ENCODE peak calls at places on chromosome 14, in five cellular contexts. One of them, this sample, is unnamed.

GRCh38 chr14:93263416-93263815 is 56.4 kb downstream of the UBR7 start:
- DNase-seq in HTR-8/SVneo: no peak
- DNase-seq in GM18507: no peak
- DNase-seq in C1 segment of cervical spinal cord: no peak
- DNase-seq in psoas muscle: no peak
- DNase-seq in this sample: no peak

GRCh38 chr14:105420141-105420975 is 731 bp downstream of the MTA1 start:
- DNase-seq in GM18507: no peak
- DNase-seq in C1 segment of cervical spinal cord: no peak
- DNase-seq in HTR-8/SVneo: no peak
- DNase-seq in psoas muscle: no peak
- DNase-seq in this sample: peak; percentile 63

GRCh38 chr14:65423986-65424385 is 11.5 kb downstream of the FUT8 start:
- DNase-seq in GM18507: no peak
- DNase-seq in HTR-8/SVneo: no peak
- DNase-seq in psoas muscle: no peak
- DNase-seq in C1 segment of cervical spinal cord: no peak
- DNase-seq in this sample: no peak

GRCh38 chr14:58238252-58239247 is 6.1 kb upstream of the PSMA3 start:
- DNase-seq in HTR-8/SVneo: peak; percentile 51
- DNase-seq in GM18507: no peak
- DNase-seq in psoas muscle: no peak
- DNase-seq in C1 segment of cervical spinal cord: no peak
- DNase-seq in this sample: no peak

GRCh38 chr14:86168376-86168775 is 638.4 kb downstream of the FLRT2 start:
- DNase-seq in C1 segment of cervical spinal cord: no peak
- DNase-seq in psoas muscle: no peak
- DNase-seq in GM18507: no peak
- DNase-seq in HTR-8/SVneo: no peak
- DNase-seq in this sample: no peak

GRCh38 chr14:54011001-54011400 is 54.4 kb upstream of the BMP4 start:
- DNase-seq in HTR-8/SVneo: no peak
- DNase-seq in psoas muscle: no peak
- DNase-seq in GM18507: no peak
- DNase-seq in C1 segment of cervical spinal cord: no peak
- DNase-seq in this sample: no peak

GRCh38 chr14:49950275-49951250 is 57.7 kb downstream of the ARF6 start:
- DNase-seq in GM18507: no peak
- DNase-seq in C1 segment of cervical spinal cord: no peak
- DNase-seq in HTR-8/SVneo: no peak
- DNase-seq in psoas muscle: no peak
- DNase-seq in this sample: no peak

GRCh38 chr14:22190411-22191191 is 398.4 kb downstream of the DAD1 start:
- DNase-seq in C1 segment of cervical spinal cord: no peak
- DNase-seq in GM18507: no peak
- DNase-seq in psoas muscle: no peak
- DNase-seq in HTR-8/SVneo: no peak
- DNase-seq in this sample: no peak

GRCh38 chr14:78758333-78758732 is 588.2 kb downstream of the NRXN3 start:
- DNase-seq in C1 segment of cervical spinal cord: no peak
- DNase-seq in HTR-8/SVneo: no peak
- DNase-seq in psoas muscle: no peak
- DNase-seq in GM18507: no peak
- DNase-seq in this sample: no peak

GRCh38 chr14:105142651-105143450 is 25.7 kb downstream of the JAG2 start:
- DNase-seq in psoas muscle: no peak
- DNase-seq in GM18507: no peak
- DNase-seq in C1 segment of cervical spinal cord: no peak
- DNase-seq in HTR-8/SVneo: no peak
- DNase-seq in this sample: no peak

GRCh38 chr14:84591827-84592540 is 938.0 kb upstream of the FLRT2 start:
- DNase-seq in psoas muscle: no peak
- DNase-seq in HTR-8/SVneo: no peak
- DNase-seq in C1 segment of cervical spinal cord: no peak
- DNase-seq in GM18507: no peak
- DNase-seq in this sample: no peak

GRCh38 chr14:101008196-101008595 is 104.7 kb upstream of the RTL1 start:
- DNase-seq in HTR-8/SVneo: no peak
- DNase-seq in psoas muscle: no peak
- DNase-seq in C1 segment of cervical spinal cord: no peak
- DNase-seq in GM18507: no peak
- DNase-seq in this sample: no peak

GRCh38 chr14:59482471-59483331 is 1.5 kb downstream of the L3HYPDH start:
- DNase-seq in psoas muscle: no peak
- DNase-seq in C1 segment of cervical spinal cord: no peak
- DNase-seq in GM18507: no peak
- DNase-seq in HTR-8/SVneo: peak; percentile 93
- DNase-seq in this sample: no peak

GRCh38 chr14:39109893-39110715 is 4.0 kb upstream of the GEMIN2 start:
- DNase-seq in C1 segment of cervical spinal cord: no peak
- DNase-seq in GM18507: no peak
- DNase-seq in HTR-8/SVneo: no peak
- DNase-seq in psoas muscle: no peak
- DNase-seq in this sample: no peak

GRCh38 chr14:25042362-25043299 is 7.3 kb downstream of the STXBP6 start:
- DNase-seq in GM18507: no peak
- DNase-seq in psoas muscle: no peak
- DNase-seq in C1 segment of cervical spinal cord: no peak
- DNase-seq in HTR-8/SVneo: peak; percentile 71
- DNase-seq in this sample: no peak

GRCh38 chr14:104072586-104072985 is 12.9 kb upstream of the ASPG start:
- DNase-seq in GM18507: no peak
- DNase-seq in psoas muscle: no peak
- DNase-seq in C1 segment of cervical spinal cord: no peak
- DNase-seq in HTR-8/SVneo: peak; percentile 46
- DNase-seq in this sample: no peak

GRCh38 chr14:57212919-57213318 is 55.8 kb downstream of the EXOC5 start:
- DNase-seq in HTR-8/SVneo: no peak
- DNase-seq in C1 segment of cervical spinal cord: no peak
- DNase-seq in GM18507: no peak
- DNase-seq in psoas muscle: no peak
- DNase-seq in this sample: no peak

GRCh38 chr14:73468808-73469386 is 10.6 kb upstream of the NUMB start:
- DNase-seq in C1 segment of cervical spinal cord: no peak
- DNase-seq in GM18507: no peak
- DNase-seq in HTR-8/SVneo: no peak
- DNase-seq in psoas muscle: no peak
- DNase-seq in this sample: no peak

GRCh38 chr14:75476274-75476995 is 45.8 kb upstream of the BATF start:
- DNase-seq in HTR-8/SVneo: no peak
- DNase-seq in GM18507: no peak
- DNase-seq in psoas muscle: no peak
- DNase-seq in C1 segment of cervical spinal cord: no peak
- DNase-seq in this sample: no peak

GRCh38 chr14:95157195-95157986 is at the start of gene DICER1:
- DNase-seq in C1 segment of cervical spinal cord: peak; percentile 97
- DNase-seq in psoas muscle: peak; percentile 97
- DNase-seq in GM18507: peak; percentile 98
- DNase-seq in HTR-8/SVneo: peak; percentile 93
- DNase-seq in this sample: peak; percentile 91